ENCODE peak calls at places on chromosomes 6 and 20, in nine cellular contexts. L is mammary epithelial cell, W is spleen, A is cardiac muscle cell, Y is mesenchymal stem cell, Z is adrenal gland, B is Panc1, N is ovary, U is heart left ventricle. G is an unnamed sample.

GRCh38 chr20:9409352-9409751 is 105.0 kb upstream of the LAMP5 start:
- DNase-seq in L (peak; percentile 43), W (no peak), A (peak; percentile 10), Y (peak; percentile 19), Z (no peak), B (no peak), N (no peak), U (no peak), G (no peak)

GRCh38 chr6:21856844-21857243 is 263.3 kb downstream of the SOX4 start:
- DNase-seq in L (peak; percentile 85), W (no peak), A (peak; percentile 40), Y (peak; percentile 45), Z (no peak), B (no peak), N (no peak), U (no peak), G (no peak)

GRCh38 chr6:7262746-7263335 is 50.2 kb downstream of the SSR1 start:
- DNase-seq in L (no peak), W (peak; percentile 59), A (no peak), Y (no peak), Z (peak; percentile 8), B (no peak), N (no peak), U (peak; percentile 10), G (no peak)

GRCh38 chr6:56786256-56786655 is 143.6 kb upstream of the DST start:
- DNase-seq in L (no peak), W (no peak), A (no peak), Y (no peak), Z (no peak), B (no peak), N (no peak), U (no peak), G (no peak)

GRCh38 chr6:53986165-53986720 is 125.0 kb upstream of the MLIP start:
- DNase-seq in L (peak; percentile 39), W (no peak), A (peak; percentile 79), Y (peak; percentile 72), Z (peak; percentile 64), B (peak; percentile 39), N (no peak), U (peak; percentile 31), G (no peak)

GRCh38 chr20:33576432-33576883 is 85.7 kb upstream of the C20orf144 start:
- DNase-seq in L (no peak), W (no peak), A (peak; percentile 12), Y (no peak), Z (no peak), B (no peak), N (no peak), U (no peak), G (no peak)

GRCh38 chr6:106568518-106568917 is 60.8 kb downstream of the RTN4IP1 start:
- DNase-seq in L (peak; percentile 53), W (no peak), A (no peak), Y (no peak), Z (no peak), B (no peak), N (no peak), U (no peak), G (no peak)

GRCh38 chr6:111243095-111243494 is 155.8 kb downstream of the SLC16A10 start:
- DNase-seq in L (no peak), W (no peak), A (no peak), Y (no peak), Z (no peak), B (no peak), N (no peak), U (no peak), G (no peak)

GRCh38 chr6:71410164-71410566 is 121.6 kb downstream of the OGFRL1 start:
- DNase-seq in L (peak; percentile 96), W (no peak), A (no peak), Y (no peak), Z (no peak), B (peak; percentile 87), N (no peak), U (no peak), G (no peak)

GRCh38 chr20:58518387-58518786 is 3.2 kb upstream of the APCDD1L start:
- DNase-seq in L (no peak), W (no peak), A (no peak), Y (no peak), Z (no peak), B (no peak), N (no peak), U (no peak), G (no peak)

GRCh38 chr6:16758163-16758975 is 2.9 kb downstream of the ATXN1 start:
- DNase-seq in L (peak; percentile 9), W (no peak), A (peak; percentile 66), Y (peak; percentile 57), Z (no peak), B (no peak), N (no peak), U (no peak), G (no peak)

GRCh38 chr6:79525272-79526100 is 11.7 kb downstream of the LCA5 start:
- DNase-seq in L (peak; percentile 85), W (no peak), A (peak; percentile 78), Y (no peak), Z (peak; percentile 17), B (no peak), N (peak; percentile 36), U (peak; percentile 32), G (no peak)

GRCh38 chr6:20564777-20565176 is 30.5 kb downstream of the CDKAL1 start:
- DNase-seq in L (no peak), W (no peak), A (no peak), Y (no peak), Z (no peak), B (no peak), N (no peak), U (no peak), G (no peak)

GRCh38 chr6:155623450-155624178 is 168.0 kb upstream of the NOX3 start:
- DNase-seq in L (no peak), W (no peak), A (no peak), Y (no peak), Z (no peak), B (no peak), N (no peak), U (no peak), G (no peak)

GRCh38 chr6:168180548-168181011 is 101.6 kb upstream of the FRMD1 start:
- DNase-seq in L (no peak), W (no peak), A (no peak), Y (no peak), Z (no peak), B (no peak), N (no peak), U (no peak), G (no peak)

GRCh38 chr6:144621332-144621731 is 336.2 kb downstream of the UTRN start:
- DNase-seq in L (no peak), W (no peak), A (no peak), Y (no peak), Z (no peak), B (no peak), N (no peak), U (no peak), G (no peak)

GRCh38 chr6:103405321-103405720 is 1454.4 kb downstream of the HACE1 start:
- DNase-seq in L (no peak), W (no peak), A (no peak), Y (no peak), Z (no peak), B (no peak), N (no peak), U (no peak), G (no peak)

GRCh38 chr6:158638393-158638792 is 6.2 kb downstream of the DYNLT1 start:
- DNase-seq in L (no peak), W (no peak), A (no peak), Y (no peak), Z (no peak), B (no peak), N (no peak), U (no peak), G (no peak)

GRCh38 chr6:152166897-152167296 is 359.4 kb downstream of the ESR1 start:
- DNase-seq in L (no peak), W (no peak), A (no peak), Y (no peak), Z (no peak), B (no peak), N (no peak), U (no peak), G (no peak)

GRCh38 chr6:131954775-131955107 is 3.6 kb upstream of the CCN2 start:
- DNase-seq in L (peak; percentile 76), W (no peak), A (peak; percentile 99), Y (peak; percentile 95), Z (no peak), B (peak; percentile 91), N (peak; percentile 21), U (peak; percentile 43), G (peak; percentile 80)
- H3K27ac ChIP-seq in L (peak overlapping the region; percentile 52), W (peak overlapping the region; percentile 64), A (peak overlapping the region; percentile 89), Y (peak overlapping the region; percentile 97), Z (no peak overlapping the region), B (peak overlapping the region; percentile 91), N (no peak overlapping the region), U (peak overlapping the region; percentile 9), G (no peak overlapping the region)

DNA sequence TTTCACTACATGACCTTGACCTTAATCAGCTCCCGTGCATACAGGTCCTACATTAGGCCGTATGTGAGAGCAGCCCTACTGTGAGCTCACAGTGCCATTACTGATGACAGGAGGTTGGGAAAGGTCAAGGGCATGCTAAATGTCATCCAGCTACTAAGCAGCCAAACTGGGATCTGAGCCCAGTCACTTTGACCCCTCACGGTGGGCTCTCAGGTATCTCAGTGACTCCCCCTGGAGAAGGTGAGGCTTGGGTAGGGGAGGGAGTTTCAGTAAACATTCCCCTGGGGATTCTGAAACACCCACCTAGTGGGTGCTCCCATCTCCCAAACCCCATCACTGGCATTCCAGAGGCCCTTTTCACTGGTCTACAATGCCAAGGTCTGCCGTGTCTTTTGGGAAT is 61.5 kb downstream of the BFSP1 start:
- DNase-seq in L (no peak), W (no peak), A (no peak), Y (no peak), Z (no peak), B (no peak), N (no peak), U (no peak), G (no peak)
- H3K4me3 ChIP-seq in L (no peak overlapping the region), W (no peak overlapping the region), A (no peak overlapping the region), Y (no peak overlapping the region), Z (no peak overlapping the region), B (no peak overlapping the region), N (no peak overlapping the region), U (no peak overlapping the region), G (no peak overlapping the region)

GRCh38 chr6:132063204-132063603 is 112.0 kb upstream of the CCN2 start:
- DNase-seq in L (no peak), W (no peak), A (peak; percentile 84), Y (no peak), Z (no peak), B (no peak), N (no peak), U (no peak), G (no peak)
- H3K27ac ChIP-seq in L (peak overlapping the region; percentile 8), W (no peak overlapping the region), A (no peak overlapping the region), Y (no peak overlapping the region), Z (no peak overlapping the region), B (peak overlapping the region; percentile 21), N (no peak overlapping the region), U (no peak overlapping the region), G (no peak overlapping the region)

DNA sequence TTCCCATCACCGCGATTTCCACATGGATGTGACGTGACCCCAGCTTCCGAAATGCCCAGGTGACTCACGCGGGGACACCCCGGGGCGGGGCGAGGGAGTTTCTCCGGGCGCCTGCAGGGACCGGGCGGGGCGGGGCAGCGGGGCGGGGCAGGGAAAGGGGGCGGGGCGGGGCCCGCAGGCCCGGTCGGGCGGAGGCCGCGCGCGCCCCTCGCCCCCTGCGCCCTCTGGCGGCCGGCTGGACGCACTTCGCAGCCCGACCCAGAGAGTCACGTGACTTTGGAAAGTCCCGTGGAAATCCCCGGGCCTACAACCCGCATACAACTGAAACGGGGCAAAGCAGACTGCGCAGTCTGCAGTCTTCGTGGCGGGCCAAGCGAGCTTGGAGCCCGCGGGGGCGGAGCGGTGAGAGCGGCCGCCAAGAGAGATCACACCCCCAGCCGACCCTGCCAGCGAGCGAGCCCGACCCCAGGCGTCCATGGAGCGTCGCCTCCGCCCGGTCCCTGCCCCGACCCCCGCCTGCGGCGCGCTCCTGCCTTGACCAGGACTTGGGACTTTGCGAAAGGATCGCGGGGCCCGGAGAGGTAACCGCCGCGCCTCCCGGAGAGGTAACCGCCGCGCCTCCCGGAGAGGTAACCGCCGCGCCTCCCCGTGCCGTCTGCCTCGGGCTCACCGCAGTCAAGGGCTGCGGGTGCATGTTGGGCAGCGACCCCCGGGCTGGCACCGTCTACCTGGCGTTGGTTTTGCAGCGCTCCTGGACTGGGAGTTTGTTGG is at the start of gene TNFAIP3:
- DNase-seq in L (peak; percentile 95), W (peak; percentile 98), A (peak; percentile 97), Y (peak; percentile 96), Z (peak; percentile 96), B (peak; percentile 56), N (peak; percentile 90), U (peak; percentile 91), G (peak; percentile 95)
- H3K4me3 ChIP-seq in L (peak within 1 kb of the TSS; percentile 94), W (peak within 1 kb of the TSS; percentile 85), A (peak within 1 kb of the TSS; percentile 76), Y (peak within 1 kb of the TSS; percentile 92), Z (peak within 1 kb of the TSS; percentile 100), B (peak within 1 kb of the TSS; percentile 83), N (peak within 1 kb of the TSS; percentile 93), U (peak within 1 kb of the TSS; percentile 92), G (peak within 1 kb of the TSS; percentile 63)

G was measured in lung.